ENCODE peak calls at places on chromosomes 6 and 20, in ten cellular contexts. One of them, this sample, is unnamed.

GRCh38 chr6:163945813-163946212 is 531.3 kb downstream of the QKI start:
- DNase-seq in B cell: no peak
- DNase-seq in HFFc6: no peak
- DNase-seq in activated naive CD8-positive, alpha-beta T cell treated with anti-CD3 and anti-CD28 coated beads, Interleukin-2, amount 50 U/mL, for 24 hours: no peak
- DNase-seq in neural crest cell: no peak
- DNase-seq in HCEC 1CT: no peak
- DNase-seq in GM19239: no peak
- DNase-seq in iris pigment epithelial cell: no peak
- DNase-seq in stimulated activated naive CD8-positive, alpha-beta T cell treated with anti-CD3 and anti-CD28 coated beads, Interleukin-15, Interleukin-2, amounts not matched to agents 100 U/mL and 50 U/mL, for 24 hours: no peak
- DNase-seq in HL-60: no peak
- DNase-seq in this sample: no peak

GRCh38 chr6:117477988-117478852 is 4.3 kb upstream of the DCBLD1 start:
- DNase-seq in neural crest cell: no peak
- DNase-seq in GM19239: peak
- DNase-seq in iris pigment epithelial cell: peak
- DNase-seq in HFFc6: no peak
- DNase-seq in stimulated activated naive CD8-positive, alpha-beta T cell treated with anti-CD3 and anti-CD28 coated beads, Interleukin-15, Interleukin-2, amounts not matched to agents 100 U/mL and 50 U/mL, for 24 hours: peak
- DNase-seq in HL-60: peak
- DNase-seq in B cell: no peak
- DNase-seq in activated naive CD8-positive, alpha-beta T cell treated with anti-CD3 and anti-CD28 coated beads, Interleukin-2, amount 50 U/mL, for 24 hours: no peak
- DNase-seq in HCEC 1CT: peak
- DNase-seq in this sample: no peak

GRCh38 chr6:104954091-104954797 is 2.7 kb upstream of the LIN28B start:
- DNase-seq in HFFc6: no peak
- DNase-seq in B cell: no peak
- DNase-seq in HL-60: no peak
- DNase-seq in stimulated activated naive CD8-positive, alpha-beta T cell treated with anti-CD3 and anti-CD28 coated beads, Interleukin-15, Interleukin-2, amounts not matched to agents 100 U/mL and 50 U/mL, for 24 hours: no peak
- DNase-seq in iris pigment epithelial cell: no peak
- DNase-seq in neural crest cell: no peak
- DNase-seq in activated naive CD8-positive, alpha-beta T cell treated with anti-CD3 and anti-CD28 coated beads, Interleukin-2, amount 50 U/mL, for 24 hours: no peak
- DNase-seq in HCEC 1CT: no peak
- DNase-seq in GM19239: no peak
- DNase-seq in this sample: no peak

GRCh38 chr20:37828584-37829527 is 74.1 kb upstream of the VSTM2L start:
- DNase-seq in GM19239: no peak
- DNase-seq in stimulated activated naive CD8-positive, alpha-beta T cell treated with anti-CD3 and anti-CD28 coated beads, Interleukin-15, Interleukin-2, amounts not matched to agents 100 U/mL and 50 U/mL, for 24 hours: no peak
- DNase-seq in HFFc6: no peak
- DNase-seq in HCEC 1CT: no peak
- DNase-seq in HL-60: no peak
- DNase-seq in neural crest cell: no peak
- DNase-seq in B cell: no peak
- DNase-seq in iris pigment epithelial cell: no peak
- DNase-seq in activated naive CD8-positive, alpha-beta T cell treated with anti-CD3 and anti-CD28 coated beads, Interleukin-2, amount 50 U/mL, for 24 hours: no peak
- DNase-seq in this sample: no peak

GRCh38 chr6:159170999-159171712 is 2.0 kb downstream of the FNDC1 start:
- DNase-seq in iris pigment epithelial cell: peak
- DNase-seq in GM19239: no peak
- DNase-seq in neural crest cell: no peak
- DNase-seq in HL-60: no peak
- DNase-seq in stimulated activated naive CD8-positive, alpha-beta T cell treated with anti-CD3 and anti-CD28 coated beads, Interleukin-15, Interleukin-2, amounts not matched to agents 100 U/mL and 50 U/mL, for 24 hours: no peak
- DNase-seq in activated naive CD8-positive, alpha-beta T cell treated with anti-CD3 and anti-CD28 coated beads, Interleukin-2, amount 50 U/mL, for 24 hours: no peak
- DNase-seq in HCEC 1CT: peak
- DNase-seq in HFFc6: peak
- DNase-seq in B cell: no peak
- DNase-seq in this sample: no peak

GRCh38 chr20:33875055-33875454 is 63.9 kb downstream of the CHMP4B start:
- DNase-seq in B cell: peak
- DNase-seq in HCEC 1CT: no peak
- DNase-seq in HL-60: no peak
- DNase-seq in neural crest cell: no peak
- DNase-seq in stimulated activated naive CD8-positive, alpha-beta T cell treated with anti-CD3 and anti-CD28 coated beads, Interleukin-15, Interleukin-2, amounts not matched to agents 100 U/mL and 50 U/mL, for 24 hours: no peak
- DNase-seq in GM19239: peak
- DNase-seq in activated naive CD8-positive, alpha-beta T cell treated with anti-CD3 and anti-CD28 coated beads, Interleukin-2, amount 50 U/mL, for 24 hours: no peak
- DNase-seq in HFFc6: no peak
- DNase-seq in iris pigment epithelial cell: no peak
- DNase-seq in this sample: no peak

GRCh38 chr6:65170273-65170672 is 536.8 kb downstream of the EYS start:
- DNase-seq in iris pigment epithelial cell: peak
- DNase-seq in stimulated activated naive CD8-positive, alpha-beta T cell treated with anti-CD3 and anti-CD28 coated beads, Interleukin-15, Interleukin-2, amounts not matched to agents 100 U/mL and 50 U/mL, for 24 hours: no peak
- DNase-seq in HFFc6: no peak
- DNase-seq in activated naive CD8-positive, alpha-beta T cell treated with anti-CD3 and anti-CD28 coated beads, Interleukin-2, amount 50 U/mL, for 24 hours: no peak
- DNase-seq in GM19239: no peak
- DNase-seq in neural crest cell: no peak
- DNase-seq in HCEC 1CT: no peak
- DNase-seq in B cell: no peak
- DNase-seq in HL-60: no peak
- DNase-seq in this sample: no peak

GRCh38 chr6:116059713-116060571 is 749 bp downstream of the FRK start:
- DNase-seq in HCEC 1CT: no peak
- DNase-seq in neural crest cell: no peak
- DNase-seq in activated naive CD8-positive, alpha-beta T cell treated with anti-CD3 and anti-CD28 coated beads, Interleukin-2, amount 50 U/mL, for 24 hours: no peak
- DNase-seq in HFFc6: no peak
- DNase-seq in GM19239: peak
- DNase-seq in HL-60: peak
- DNase-seq in stimulated activated naive CD8-positive, alpha-beta T cell treated with anti-CD3 and anti-CD28 coated beads, Interleukin-15, Interleukin-2, amounts not matched to agents 100 U/mL and 50 U/mL, for 24 hours: no peak
- DNase-seq in iris pigment epithelial cell: no peak
- DNase-seq in B cell: no peak
- DNase-seq in this sample: no peak

GRCh38 chr6:148335582-148335981 is 7.1 kb upstream of the SASH1 start:
- DNase-seq in HL-60: no peak
- DNase-seq in stimulated activated naive CD8-positive, alpha-beta T cell treated with anti-CD3 and anti-CD28 coated beads, Interleukin-15, Interleukin-2, amounts not matched to agents 100 U/mL and 50 U/mL, for 24 hours: no peak
- DNase-seq in GM19239: no peak
- DNase-seq in iris pigment epithelial cell: peak
- DNase-seq in HCEC 1CT: peak
- DNase-seq in neural crest cell: no peak
- DNase-seq in B cell: no peak
- DNase-seq in HFFc6: peak
- DNase-seq in activated naive CD8-positive, alpha-beta T cell treated with anti-CD3 and anti-CD28 coated beads, Interleukin-2, amount 50 U/mL, for 24 hours: no peak
- DNase-seq in this sample: no peak

GRCh38 chr6:20211037-20211940 is 980 bp downstream of the MBOAT1 start:
- DNase-seq in stimulated activated naive CD8-positive, alpha-beta T cell treated with anti-CD3 and anti-CD28 coated beads, Interleukin-15, Interleukin-2, amounts not matched to agents 100 U/mL and 50 U/mL, for 24 hours: no peak
- DNase-seq in GM19239: no peak
- DNase-seq in activated naive CD8-positive, alpha-beta T cell treated with anti-CD3 and anti-CD28 coated beads, Interleukin-2, amount 50 U/mL, for 24 hours: no peak
- DNase-seq in neural crest cell: no peak
- DNase-seq in B cell: no peak
- DNase-seq in HL-60: no peak
- DNase-seq in HCEC 1CT: peak
- DNase-seq in HFFc6: peak
- DNase-seq in iris pigment epithelial cell: peak
- DNase-seq in this sample: no peak

GRCh38 chr6:122202576-122203137 is 196.8 kb upstream of the HSF2 start:
- DNase-seq in neural crest cell: no peak
- DNase-seq in GM19239: no peak
- DNase-seq in iris pigment epithelial cell: no peak
- DNase-seq in stimulated activated naive CD8-positive, alpha-beta T cell treated with anti-CD3 and anti-CD28 coated beads, Interleukin-15, Interleukin-2, amounts not matched to agents 100 U/mL and 50 U/mL, for 24 hours: no peak
- DNase-seq in activated naive CD8-positive, alpha-beta T cell treated with anti-CD3 and anti-CD28 coated beads, Interleukin-2, amount 50 U/mL, for 24 hours: no peak
- DNase-seq in HCEC 1CT: peak
- DNase-seq in B cell: no peak
- DNase-seq in HL-60: no peak
- DNase-seq in HFFc6: no peak
- DNase-seq in this sample: no peak

GRCh38 chr6:125674230-125674629 is 75.2 kb upstream of the HEY2 start:
- DNase-seq in B cell: no peak
- DNase-seq in HFFc6: no peak
- DNase-seq in HCEC 1CT: no peak
- DNase-seq in iris pigment epithelial cell: no peak
- DNase-seq in neural crest cell: no peak
- DNase-seq in HL-60: no peak
- DNase-seq in stimulated activated naive CD8-positive, alpha-beta T cell treated with anti-CD3 and anti-CD28 coated beads, Interleukin-15, Interleukin-2, amounts not matched to agents 100 U/mL and 50 U/mL, for 24 hours: no peak
- DNase-seq in activated naive CD8-positive, alpha-beta T cell treated with anti-CD3 and anti-CD28 coated beads, Interleukin-2, amount 50 U/mL, for 24 hours: no peak
- DNase-seq in GM19239: no peak
- DNase-seq in this sample: no peak

GRCh38 chr20:63611646-63612045 is 15.3 kb downstream of the GMEB2 start:
- DNase-seq in neural crest cell: no peak
- DNase-seq in stimulated activated naive CD8-positive, alpha-beta T cell treated with anti-CD3 and anti-CD28 coated beads, Interleukin-15, Interleukin-2, amounts not matched to agents 100 U/mL and 50 U/mL, for 24 hours: no peak
- DNase-seq in HFFc6: no peak
- DNase-seq in activated naive CD8-positive, alpha-beta T cell treated with anti-CD3 and anti-CD28 coated beads, Interleukin-2, amount 50 U/mL, for 24 hours: no peak
- DNase-seq in iris pigment epithelial cell: no peak
- DNase-seq in B cell: no peak
- DNase-seq in HCEC 1CT: no peak
- DNase-seq in HL-60: no peak
- DNase-seq in GM19239: no peak
- DNase-seq in this sample: no peak

GRCh38 chr20:38754924-38755323 is 6.7 kb downstream of the ACTR5 start:
- DNase-seq in HCEC 1CT: no peak
- DNase-seq in activated naive CD8-positive, alpha-beta T cell treated with anti-CD3 and anti-CD28 coated beads, Interleukin-2, amount 50 U/mL, for 24 hours: no peak
- DNase-seq in stimulated activated naive CD8-positive, alpha-beta T cell treated with anti-CD3 and anti-CD28 coated beads, Interleukin-15, Interleukin-2, amounts not matched to agents 100 U/mL and 50 U/mL, for 24 hours: no peak
- DNase-seq in neural crest cell: no peak
- DNase-seq in HL-60: no peak
- DNase-seq in B cell: no peak
- DNase-seq in HFFc6: no peak
- DNase-seq in GM19239: no peak
- DNase-seq in iris pigment epithelial cell: no peak
- DNase-seq in this sample: no peak

GRCh38 chr6:31126416-31127175 is 6.3 kb upstream of the CDSN start:
- DNase-seq in HCEC 1CT: no peak
- DNase-seq in iris pigment epithelial cell: no peak
- DNase-seq in B cell: no peak
- DNase-seq in GM19239: no peak
- DNase-seq in HFFc6: no peak
- DNase-seq in stimulated activated naive CD8-positive, alpha-beta T cell treated with anti-CD3 and anti-CD28 coated beads, Interleukin-15, Interleukin-2, amounts not matched to agents 100 U/mL and 50 U/mL, for 24 hours: no peak
- DNase-seq in activated naive CD8-positive, alpha-beta T cell treated with anti-CD3 and anti-CD28 coated beads, Interleukin-2, amount 50 U/mL, for 24 hours: no peak
- DNase-seq in HL-60: no peak
- DNase-seq in neural crest cell: no peak
- DNase-seq in this sample: no peak

GRCh38 chr6:30717129-30717844 is at the start of gene MDC1:
- DNase-seq in stimulated activated naive CD8-positive, alpha-beta T cell treated with anti-CD3 and anti-CD28 coated beads, Interleukin-15, Interleukin-2, amounts not matched to agents 100 U/mL and 50 U/mL, for 24 hours: peak
- DNase-seq in GM19239: peak
- DNase-seq in HFFc6: peak
- DNase-seq in HL-60: peak
- DNase-seq in HCEC 1CT: peak
- DNase-seq in activated naive CD8-positive, alpha-beta T cell treated with anti-CD3 and anti-CD28 coated beads, Interleukin-2, amount 50 U/mL, for 24 hours: peak
- DNase-seq in iris pigment epithelial cell: peak
- DNase-seq in neural crest cell: peak
- DNase-seq in B cell: peak
- DNase-seq in this sample: peak

GRCh38 chr20:3405139-3405538 is 2.3 kb downstream of the DNAAF9 start:
- DNase-seq in HCEC 1CT: no peak
- DNase-seq in GM19239: no peak
- DNase-seq in B cell: no peak
- DNase-seq in neural crest cell: no peak
- DNase-seq in activated naive CD8-positive, alpha-beta T cell treated with anti-CD3 and anti-CD28 coated beads, Interleukin-2, amount 50 U/mL, for 24 hours: no peak
- DNase-seq in stimulated activated naive CD8-positive, alpha-beta T cell treated with anti-CD3 and anti-CD28 coated beads, Interleukin-15, Interleukin-2, amounts not matched to agents 100 U/mL and 50 U/mL, for 24 hours: no peak
- DNase-seq in HL-60: no peak
- DNase-seq in HFFc6: no peak
- DNase-seq in iris pigment epithelial cell: no peak
- DNase-seq in this sample: no peak

GRCh38 chr6:72816022-72816421 is 194.2 kb downstream of the KCNQ5 start:
- DNase-seq in HFFc6: no peak
- DNase-seq in GM19239: no peak
- DNase-seq in HCEC 1CT: no peak
- DNase-seq in HL-60: no peak
- DNase-seq in activated naive CD8-positive, alpha-beta T cell treated with anti-CD3 and anti-CD28 coated beads, Interleukin-2, amount 50 U/mL, for 24 hours: no peak
- DNase-seq in B cell: no peak
- DNase-seq in iris pigment epithelial cell: no peak
- DNase-seq in stimulated activated naive CD8-positive, alpha-beta T cell treated with anti-CD3 and anti-CD28 coated beads, Interleukin-15, Interleukin-2, amounts not matched to agents 100 U/mL and 50 U/mL, for 24 hours: no peak
- DNase-seq in neural crest cell: no peak
- DNase-seq in this sample: no peak

GRCh38 chr20:59754551-59754950 is 150.2 kb downstream of the PHACTR3 start:
- DNase-seq in HCEC 1CT: no peak
- DNase-seq in activated naive CD8-positive, alpha-beta T cell treated with anti-CD3 and anti-CD28 coated beads, Interleukin-2, amount 50 U/mL, for 24 hours: no peak
- DNase-seq in HL-60: no peak
- DNase-seq in iris pigment epithelial cell: no peak
- DNase-seq in GM19239: no peak
- DNase-seq in stimulated activated naive CD8-positive, alpha-beta T cell treated with anti-CD3 and anti-CD28 coated beads, Interleukin-15, Interleukin-2, amounts not matched to agents 100 U/mL and 50 U/mL, for 24 hours: no peak
- DNase-seq in B cell: no peak
- DNase-seq in HFFc6: no peak
- DNase-seq in neural crest cell: no peak
- DNase-seq in this sample: no peak

GRCh38 chr6:103001724-103002123 is 1608.2 kb downstream of the GRIK2 start:
- DNase-seq in B cell: no peak
- DNase-seq in HL-60: no peak
- DNase-seq in GM19239: no peak
- DNase-seq in iris pigment epithelial cell: no peak
- DNase-seq in neural crest cell: no peak
- DNase-seq in HCEC 1CT: no peak
- DNase-seq in HFFc6: no peak
- DNase-seq in activated naive CD8-positive, alpha-beta T cell treated with anti-CD3 and anti-CD28 coated beads, Interleukin-2, amount 50 U/mL, for 24 hours: no peak
- DNase-seq in stimulated activated naive CD8-positive, alpha-beta T cell treated with anti-CD3 and anti-CD28 coated beads, Interleukin-15, Interleukin-2, amounts not matched to agents 100 U/mL and 50 U/mL, for 24 hours: no peak
- DNase-seq in this sample: no peak

GRCh38 chr20:43379239-43379917 is 78.3 kb upstream of the SRSF6 start:
- DNase-seq in HFFc6: peak
- DNase-seq in neural crest cell: no peak
- DNase-seq in activated naive CD8-positive, alpha-beta T cell treated with anti-CD3 and anti-CD28 coated beads, Interleukin-2, amount 50 U/mL, for 24 hours: no peak
- DNase-seq in HL-60: no peak
- DNase-seq in HCEC 1CT: peak
- DNase-seq in GM19239: no peak
- DNase-seq in stimulated activated naive CD8-positive, alpha-beta T cell treated with anti-CD3 and anti-CD28 coated beads, Interleukin-15, Interleukin-2, amounts not matched to agents 100 U/mL and 50 U/mL, for 24 hours: no peak
- DNase-seq in iris pigment epithelial cell: peak
- DNase-seq in B cell: no peak
- DNase-seq in this sample: no peak